ENCODE peak calls at places on chromosome 3, in nine cellular contexts. S, A, L, O, C, N, J, V and Y are unnamed samples.

GRCh38 chr3:124883766-124884473 is 3.2 kb downstream of the ITGB5 start:
- DNase-seq in J (peak), V (no peak), O (no peak), N (no peak), A (no peak), C (no peak), S (no peak), L (no peak), Y (no peak)

GRCh38 chr3:67400476-67400875 is 253.9 kb downstream of the SUCLG2 start:
- DNase-seq in O (no peak), A (no peak), V (no peak), C (no peak), S (no peak), L (no peak), N (no peak), J (no peak), Y (no peak)

GRCh38 chr3:130656627-130657026 is 90.0 kb downstream of the PIK3R4 start:
- DNase-seq in A (no peak), V (no peak), S (no peak), C (no peak), J (no peak), O (no peak), N (no peak), L (no peak), Y (no peak)

GRCh38 chr3:195451373-195452000 is 8.7 kb upstream of the ACAP2 start:
- DNase-seq in N (no peak), V (no peak), O (no peak), S (no peak), A (no peak), C (no peak), L (no peak), J (no peak), Y (no peak)

GRCh38 chr3:139534992-139535879 is 4.3 kb downstream of the RBP1 start:
- DNase-seq in L (peak), S (no peak), C (peak), N (no peak), J (peak), V (no peak), O (no peak), A (no peak), Y (no peak)

GRCh38 chr3:30355622-30356021 is 250.8 kb upstream of the TGFBR2 start:
- DNase-seq in N (no peak), V (no peak), L (no peak), O (no peak), S (no peak), A (no peak), C (no peak), J (no peak), Y (peak)

GRCh38 chr3:31255007-31255603 is 277.6 kb upstream of the STT3B start:
- DNase-seq in V (no peak), N (no peak), C (no peak), J (no peak), A (no peak), L (no peak), O (no peak), S (no peak), Y (no peak)

GRCh38 chr3:35685153-35685552 is 45.8 kb downstream of the ARPP21 start:
- DNase-seq in J (no peak), V (no peak), O (no peak), L (no peak), A (no peak), C (no peak), N (no peak), S (no peak), Y (no peak)

GRCh38 chr3:171994646-171995441 is 44.5 kb upstream of the FNDC3B start:
- DNase-seq in L (no peak), A (no peak), C (peak), V (no peak), S (peak), O (no peak), J (peak), N (no peak), Y (no peak)

GRCh38 chr3:44926172-44926571 is 49.8 kb downstream of the ZDHHC3 start:
- DNase-seq in A (no peak), C (no peak), L (no peak), S (no peak), V (no peak), O (no peak), J (no peak), N (no peak), Y (no peak)

GRCh38 chr3:27824312-27825200 is 102.4 kb upstream of the EOMES start:
- DNase-seq in J (no peak), A (no peak), S (no peak), C (no peak), N (no peak), O (no peak), L (no peak), V (no peak), Y (no peak)

GRCh38 chr3:56923546-56924224 is 121.9 kb upstream of the ARHGEF3 start:
- DNase-seq in C (peak), S (no peak), J (no peak), N (peak), L (no peak), V (no peak), O (peak), A (no peak), Y (no peak)

GRCh38 chr3:41477399-41478014 is 278.2 kb downstream of the CTNNB1 start:
- DNase-seq in A (no peak), J (no peak), N (no peak), C (no peak), S (no peak), L (no peak), O (no peak), V (no peak), Y (no peak)

GRCh38 chr3:114675104-114675503 is 381.3 kb downstream of the TIGIT start:
- DNase-seq in J (no peak), N (no peak), V (no peak), A (no peak), C (no peak), O (no peak), S (no peak), L (no peak), Y (no peak)

GRCh38 chr3:12882336-12883310 is 41.3 kb upstream of the RPL32 start:
- DNase-seq in S (no peak), A (no peak), N (no peak), J (no peak), V (no peak), C (no peak), O (no peak), L (no peak), Y (no peak)

GRCh38 chr3:156551261-156551660 is 3.7 kb downstream of the SSR3 start:
- DNase-seq in L (no peak), C (peak), J (no peak), A (no peak), V (no peak), O (no peak), S (no peak), N (no peak), Y (no peak)

GRCh38 chr3:130288670-130289069 is 56.8 kb upstream of the COL6A5 start:
- DNase-seq in L (no peak), S (no peak), N (no peak), A (no peak), V (no peak), O (no peak), C (no peak), J (no peak), Y (no peak)

GRCh38 chr3:48088056-48088748 is 72.0 kb upstream of the MAP4 start:
- DNase-seq in J (peak), V (no peak), L (peak), S (no peak), N (no peak), C (no peak), A (no peak), O (peak), Y (no peak)

GRCh38 chr3:152272771-152273242 is 4.1 kb downstream of the MBNL1 start:
- DNase-seq in L (no peak), S (peak), J (no peak), C (peak), N (no peak), V (peak), O (no peak), A (no peak), Y (no peak)